ENCODE peak calls at places on chromosome 21, in four cellular contexts. One of them, this sample, is unnamed.

GRCh38 chr21:39141502-39141901 is 41.7 kb downstream of the PSMG1 start:
- DNase-seq in CD4-positive, alpha-beta memory T cell: no peak
- DNase-seq in heart right ventricle: no peak
- DNase-seq in heart left ventricle: no peak
- DNase-seq in this sample: no peak

GRCh38 chr21:25995283-25995682 is 175.3 kb downstream of the APP start:
- DNase-seq in CD4-positive, alpha-beta memory T cell: no peak
- DNase-seq in heart right ventricle: no peak
- DNase-seq in heart left ventricle: no peak
- DNase-seq in this sample: no peak

GRCh38 chr21:16789636-16790035 is 723.2 kb upstream of the CXADR start:
- DNase-seq in CD4-positive, alpha-beta memory T cell: no peak
- DNase-seq in heart right ventricle: no peak
- DNase-seq in heart left ventricle: no peak
- DNase-seq in this sample: no peak

GRCh38 chr21:40658237-40658636 is 188.7 kb downstream of the DSCAM start:
- DNase-seq in CD4-positive, alpha-beta memory T cell: no peak
- DNase-seq in heart right ventricle: no peak
- DNase-seq in heart left ventricle: no peak
- DNase-seq in this sample: no peak

GRCh38 chr21:44598031-44598430 is 2.4 kb upstream of the KRTAP10-7 start:
- DNase-seq in CD4-positive, alpha-beta memory T cell: no peak
- DNase-seq in heart right ventricle: no peak
- DNase-seq in heart left ventricle: no peak
- DNase-seq in this sample: no peak

GRCh38 chr21:35291963-35292627 is 243.0 kb upstream of the RUNX1 start:
- DNase-seq in CD4-positive, alpha-beta memory T cell: no peak
- DNase-seq in heart right ventricle: no peak
- DNase-seq in heart left ventricle: no peak
- DNase-seq in this sample: no peak

GRCh38 chr21:42593007-42593814 is 60.2 kb upstream of the PDE9A start:
- DNase-seq in CD4-positive, alpha-beta memory T cell: peak
- DNase-seq in heart right ventricle: peak
- DNase-seq in heart left ventricle: peak
- DNase-seq in this sample: peak

GRCh38 chr21:45975017-45975595 is 6.5 kb upstream of the COL6A1 start:
- DNase-seq in CD4-positive, alpha-beta memory T cell: no peak
- DNase-seq in heart right ventricle: peak
- DNase-seq in heart left ventricle: peak
- DNase-seq in this sample: peak

GRCh38 chr21:31343680-31344480 is at the start of gene TIAM1:
- DNase-seq in CD4-positive, alpha-beta memory T cell: no peak
- DNase-seq in heart right ventricle: peak
- DNase-seq in heart left ventricle: peak
- DNase-seq in this sample: peak

GRCh38 chr21:31875424-31876097 is 2.7 kb downstream of the HUNK start:
- DNase-seq in CD4-positive, alpha-beta memory T cell: no peak
- DNase-seq in heart right ventricle: no peak
- DNase-seq in heart left ventricle: no peak
- DNase-seq in this sample: no peak

GRCh38 chr21:38993561-38993960 is 187.8 kb downstream of the ETS2 start:
- DNase-seq in CD4-positive, alpha-beta memory T cell: no peak
- DNase-seq in heart right ventricle: no peak
- DNase-seq in heart left ventricle: peak
- DNase-seq in this sample: peak

GRCh38 chr21:41953249-41953830 is 478 bp downstream of the C2CD2 start:
- DNase-seq in CD4-positive, alpha-beta memory T cell: no peak
- DNase-seq in heart right ventricle: peak
- DNase-seq in heart left ventricle: peak
- DNase-seq in this sample: no peak

GRCh38 chr21:34367320-34367935 is 3.6 kb downstream of the KCNE2 start:
- DNase-seq in CD4-positive, alpha-beta memory T cell: peak
- DNase-seq in heart right ventricle: no peak
- DNase-seq in heart left ventricle: no peak
- DNase-seq in this sample: peak

GRCh38 chr21:42684109-42684916 is 30.9 kb downstream of the PDE9A start:
- DNase-seq in CD4-positive, alpha-beta memory T cell: peak
- DNase-seq in heart right ventricle: no peak
- DNase-seq in heart left ventricle: no peak
- DNase-seq in this sample: no peak

GRCh38 chr21:25963186-25963585 is 207.4 kb downstream of the APP start:
- DNase-seq in CD4-positive, alpha-beta memory T cell: no peak
- DNase-seq in heart right ventricle: no peak
- DNase-seq in heart left ventricle: no peak
- DNase-seq in this sample: no peak

GRCh38 chr21:17577701-17578100 is 35.0 kb downstream of the BTG3 start:
- DNase-seq in CD4-positive, alpha-beta memory T cell: no peak
- DNase-seq in heart right ventricle: no peak
- DNase-seq in heart left ventricle: no peak
- DNase-seq in this sample: no peak

GRCh38 chr21:37582613-37583012 is 216.0 kb downstream of the DYRK1A start:
- DNase-seq in CD4-positive, alpha-beta memory T cell: no peak
- DNase-seq in heart right ventricle: no peak
- DNase-seq in heart left ventricle: no peak
- DNase-seq in this sample: no peak

GRCh38 chr21:15820857-15821256 is 91.1 kb downstream of the USP25 start:
- DNase-seq in CD4-positive, alpha-beta memory T cell: no peak
- DNase-seq in heart right ventricle: no peak
- DNase-seq in heart left ventricle: no peak
- DNase-seq in this sample: no peak

This sample was measured in sciatic nerve.